ENCODE peak calls at places on chromosome 3, in eight cellular contexts. G, O, B, C, J, W, Y and L are unnamed samples.

GRCh38 chr3:36944641-36945270 is at the start of gene TRANK1:
- DNase-seq in J (peak), B (peak), G (peak), W (peak), O (peak), Y (no peak), C (peak), L (no peak)

GRCh38 chr3:123540285-123540684 is 44.6 kb downstream of the HACD2 start:
- DNase-seq in B (no peak), G (no peak), J (no peak), C (no peak), W (peak), Y (no peak), O (peak), L (no peak)

GRCh38 chr3:45124379-45124778 is 21.8 kb downstream of the CDCP1 start:
- DNase-seq in B (no peak), O (peak), Y (no peak), C (no peak), G (no peak), J (no peak), W (no peak), L (no peak)

GRCh38 chr3:18045296-18045880 is 303.0 kb upstream of the TBC1D5 start:
- DNase-seq in W (no peak), G (no peak), B (no peak), Y (no peak), O (no peak), C (no peak), J (no peak), L (no peak)

GRCh38 chr3:170839518-170840100 is 30.4 kb downstream of the RPL22L1 start:
- DNase-seq in C (no peak), O (peak), Y (no peak), J (no peak), B (no peak), G (no peak), W (no peak), L (no peak)

GRCh38 chr3:64002248-64002647 is 21.0 kb downstream of the PSMD6 start:
- DNase-seq in C (no peak), Y (no peak), J (no peak), G (no peak), W (no peak), B (no peak), O (no peak), L (no peak)

GRCh38 chr3:162769559-162769958 is 1273.0 kb downstream of the OTOL1 start:
- DNase-seq in C (no peak), J (no peak), W (no peak), B (no peak), G (no peak), Y (no peak), O (peak), L (no peak)

GRCh38 chr3:113261996-113262665 is 50.8 kb downstream of the BOC start:
- DNase-seq in C (no peak), J (peak), W (no peak), Y (no peak), B (no peak), O (no peak), G (no peak), L (no peak)